ENCODE peak calls at places on chromosomes 7 and 10, in four cellular contexts. D is HCT116, I is neuronal stem cell, Z is mesenchymal stem cell. A is an unnamed sample.

GRCh38 chr7:65809259-65809981 is 63.5 kb upstream of the VKORC1L1 start:
- DNase-seq in D (no peak), I (no peak), Z (no peak), A (no peak)

GRCh38 chr10:50653142-50653541 is 29.4 kb upstream of the SGMS1 start:
- DNase-seq in D (peak), I (no peak), Z (peak), A (no peak)

GRCh38 chr10:126199221-126199998 is 188.9 kb downstream of the ADAM12 start:
- DNase-seq in D (peak), I (no peak), Z (peak), A (peak)

GRCh38 chr7:29457565-29457971 is 106.1 kb upstream of the PRR15 start:
- DNase-seq in D (no peak), I (no peak), Z (peak), A (no peak)

GRCh38 chr10:116849271-116850057 is at the start of gene ENO4:
- DNase-seq in D (peak), I (peak), Z (peak), A (peak)

GRCh38 chr7:56063500-56063881 is 595 bp upstream of the SUMF2 start:
- DNase-seq in D (no peak), I (no peak), Z (no peak), A (no peak)

GRCh38 chr7:134048166-134048565 is 79.0 kb upstream of the LRGUK start:
- DNase-seq in D (no peak), I (no peak), Z (no peak), A (no peak)

GRCh38 chr10:77909755-77910375 is 16.7 kb downstream of the DLG5 start:
- DNase-seq in D (no peak), I (no peak), Z (peak), A (peak)

GRCh38 chr7:155071121-155071651 is 1.1 kb downstream of the HTR5A start:
- DNase-seq in D (no peak), I (no peak), Z (no peak), A (no peak)

GRCh38 chr10:48634198-48634983 is 29.5 kb upstream of the ARHGAP22 start:
- DNase-seq in D (no peak), I (no peak), Z (peak), A (no peak)

GRCh38 chr10:75407296-75407715 is 5.7 kb upstream of the ZNF503 start:
- DNase-seq in D (no peak), I (peak), Z (no peak), A (no peak)

GRCh38 chr7:66099232-66099550 is 15.5 kb upstream of the CRCP start:
- DNase-seq in D (no peak), I (no peak), Z (no peak), A (no peak)

GRCh38 chr7:100585511-100586265 is at the start of gene LRCH4:
- DNase-seq in D (no peak), I (no peak), Z (no peak), A (peak)

GRCh38 chr7:151075978-151076426 is 4.6 kb downstream of the FASTK start:
- DNase-seq in D (no peak), I (no peak), Z (no peak), A (no peak)

GRCh38 chr7:122307228-122307619 is 2.7 kb upstream of the FEZF1 start:
- DNase-seq in D (no peak), I (no peak), Z (no peak), A (no peak)

GRCh38 chr7:122306320-122307227 is 2.0 kb upstream of the FEZF1 start:
- DNase-seq in D (no peak), I (peak), Z (no peak), A (no peak)

GRCh38 chr7:122304996-122305421 is 459 bp upstream of the FEZF1 start:
- DNase-seq in D (no peak), I (no peak), Z (peak), A (no peak)

GRCh38 chr7:122304604-122304975 is at the start of gene FEZF1:
- DNase-seq in D (peak), I (peak), Z (no peak), A (peak)

GRCh38 chr7:122305475-122306319 is 1.1 kb upstream of the FEZF1 start:
- DNase-seq in D (peak), I (no peak), Z (no peak), A (no peak)
- H2AFZ ChIP-seq in D (peak), I (peak), Z (no peak), A (peak)

GRCh38 chr10:88557246-88557645 is 25.9 kb downstream of the RNLS start:
- DNase-seq in D (no peak), I (no peak), Z (no peak), A (no peak)
- H3K27ac ChIP-seq in D (no peak), I (no peak), Z (no peak), A (no peak)

GRCh38 chr10:5285186-5285585 is 79.6 kb upstream of the UCN3 start:
- DNase-seq in D (no peak), I (no peak), Z (peak), A (no peak)
- H2AFZ ChIP-seq in D (no peak), I (no peak), Z (no peak), A (no peak)

GRCh38 chr7:111918461-111918860 is 287.7 kb downstream of the DOCK4 start:
- DNase-seq in D (no peak), I (no peak), Z (no peak), A (no peak)
- H3K27ac ChIP-seq in D (no peak), I (no peak), Z (no peak), A (no peak)

DNA sequence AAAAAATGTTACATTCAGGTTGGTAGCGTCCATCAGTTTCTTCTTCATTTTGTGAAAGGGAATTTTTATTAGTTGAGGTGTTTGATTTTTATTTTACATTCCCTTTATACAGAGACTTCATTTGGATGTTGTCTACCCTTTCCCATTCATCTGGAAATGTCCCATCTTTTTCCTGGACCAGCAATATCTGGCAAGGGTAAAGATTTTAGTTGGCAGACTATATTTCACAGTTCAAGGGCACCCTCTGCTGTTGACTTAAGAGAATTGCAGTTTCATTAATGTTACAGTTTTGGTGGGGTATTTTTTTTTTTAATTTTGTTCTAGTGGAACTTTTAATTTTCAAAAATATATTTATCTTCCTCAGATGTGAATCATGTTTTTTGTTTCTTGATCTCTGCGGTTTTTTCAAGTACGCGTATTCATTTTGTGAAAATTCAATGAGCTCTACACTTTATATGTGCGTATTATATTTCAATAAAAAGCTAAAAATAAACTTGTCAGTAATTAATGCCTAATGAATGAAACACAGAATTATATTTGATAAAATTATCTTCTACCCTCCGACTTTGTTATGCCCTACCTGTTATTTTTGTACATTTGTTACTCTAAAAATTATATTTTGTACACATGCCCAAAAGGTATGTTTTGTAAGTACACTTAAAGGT is 97.9 kb upstream of the KLF14 start:
- DNase-seq in D (peak), I (peak), Z (peak), A (no peak)
- H2AFZ ChIP-seq in D (peak), I (no peak), Z (no peak), A (no peak)

GRCh38 chr7:119197872-119198527 is 973.5 kb downstream of the ANKRD7 start:
- DNase-seq in D (peak), I (peak), Z (peak), A (peak)

GRCh38 chr7:119196183-119196582 is 971.7 kb downstream of the ANKRD7 start:
- DNase-seq in D (no peak), I (no peak), Z (peak), A (no peak)

DNA sequence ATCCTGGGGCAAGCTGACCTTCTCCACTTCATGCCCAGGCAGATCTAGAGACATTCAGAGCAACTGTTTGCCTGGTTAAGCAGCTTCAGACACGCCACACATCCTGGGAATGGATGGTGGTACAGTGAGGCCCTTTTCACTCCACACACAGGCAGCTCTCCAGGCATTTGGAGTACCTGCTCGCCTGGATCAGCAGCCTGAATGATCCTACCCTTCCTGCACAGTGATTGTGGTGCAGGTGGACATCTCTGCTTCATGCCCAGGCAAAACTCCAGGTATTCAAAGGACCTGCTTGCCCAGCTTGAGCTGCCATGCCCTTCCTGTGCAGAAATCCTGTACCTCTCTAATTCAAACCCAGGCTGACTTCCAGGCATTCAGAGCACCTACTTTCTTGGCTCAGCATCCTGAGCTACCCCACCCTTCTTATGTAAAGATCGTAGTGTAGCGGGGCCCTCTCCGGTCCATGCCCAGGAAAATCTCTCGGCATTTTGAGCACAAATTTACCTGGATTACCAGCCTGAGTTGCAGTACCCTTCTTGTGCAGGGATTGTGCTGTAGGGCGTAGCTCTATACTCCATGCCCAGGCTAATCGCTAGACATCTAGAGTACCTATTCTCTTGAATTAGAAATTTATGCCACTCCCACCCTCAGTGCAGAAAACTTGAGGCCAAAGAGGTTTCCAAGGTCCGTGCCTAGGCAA is 972.8 kb downstream of the ANKRD7 start:
- DNase-seq in D (no peak), I (no peak), Z (no peak), A (no peak)
- H3K27ac ChIP-seq in D (no peak), I (no peak), Z (no peak), A (no peak)

GRCh38 chr10:31083765-31084184 is 52.1 kb upstream of the ZNF438 start:
- DNase-seq in D (peak), I (no peak), Z (peak), A (no peak)
- H2AFZ ChIP-seq in D (peak), I (peak), Z (no peak), A (no peak)

DNA sequence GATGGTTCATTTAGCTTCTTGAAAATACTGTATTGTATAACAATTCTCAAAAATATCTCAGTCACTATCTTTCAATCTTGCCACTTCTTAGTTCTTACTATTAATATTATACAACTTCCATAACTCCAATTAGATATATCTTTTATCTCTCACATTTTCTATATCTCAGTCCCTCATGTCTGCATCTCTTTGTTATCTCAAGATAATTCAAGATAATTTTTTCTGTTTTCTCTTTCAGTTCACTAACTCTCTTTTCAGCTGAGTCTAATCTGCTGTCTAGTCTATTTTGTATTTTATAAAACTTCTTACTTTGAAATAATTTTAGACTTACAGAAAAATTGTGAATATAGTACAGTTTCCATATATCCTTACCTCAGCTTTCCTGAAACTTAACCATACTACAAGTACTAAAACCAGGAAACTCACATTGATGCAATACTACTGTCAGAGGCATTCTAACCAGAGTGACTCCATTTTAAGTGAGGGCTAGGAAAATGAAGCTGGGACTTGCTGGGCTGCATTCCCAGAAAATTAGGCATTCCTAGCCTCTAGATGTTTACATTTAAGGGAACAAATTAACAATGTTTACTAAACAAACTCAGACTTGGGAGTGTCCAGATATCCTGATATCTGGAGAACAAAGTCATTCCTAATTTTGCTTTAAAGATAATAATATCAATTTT is 38.4 kb downstream of the DNAJC1 start:
- DNase-seq in D (no peak), I (no peak), Z (peak), A (no peak)
- H3K27ac ChIP-seq in D (no peak), I (no peak), Z (no peak), A (no peak)

GRCh38 chr10:24209421-24209770 is 458 bp downstream of the KIAA1217 start:
- DNase-seq in D (no peak), I (no peak), Z (peak), A (no peak)
- H2AFZ ChIP-seq in D (no peak), I (peak), Z (no peak), A (no peak)

GRCh38 chr7:2628137-2628482 is 3.7 kb upstream of the TTYH3 start:
- DNase-seq in D (no peak), I (no peak), Z (no peak), A (no peak)

GRCh38 chr7:2629740-2630681 is 1.8 kb upstream of the TTYH3 start:
- DNase-seq in D (no peak), I (no peak), Z (peak), A (peak)

GRCh38 chr7:2626498-2627117 is 5.2 kb upstream of the TTYH3 start:
- DNase-seq in D (no peak), I (no peak), Z (no peak), A (no peak)

GRCh38 chr7:2628891-2629290 is 2.9 kb upstream of the TTYH3 start:
- DNase-seq in D (no peak), I (no peak), Z (no peak), A (no peak)

DNA sequence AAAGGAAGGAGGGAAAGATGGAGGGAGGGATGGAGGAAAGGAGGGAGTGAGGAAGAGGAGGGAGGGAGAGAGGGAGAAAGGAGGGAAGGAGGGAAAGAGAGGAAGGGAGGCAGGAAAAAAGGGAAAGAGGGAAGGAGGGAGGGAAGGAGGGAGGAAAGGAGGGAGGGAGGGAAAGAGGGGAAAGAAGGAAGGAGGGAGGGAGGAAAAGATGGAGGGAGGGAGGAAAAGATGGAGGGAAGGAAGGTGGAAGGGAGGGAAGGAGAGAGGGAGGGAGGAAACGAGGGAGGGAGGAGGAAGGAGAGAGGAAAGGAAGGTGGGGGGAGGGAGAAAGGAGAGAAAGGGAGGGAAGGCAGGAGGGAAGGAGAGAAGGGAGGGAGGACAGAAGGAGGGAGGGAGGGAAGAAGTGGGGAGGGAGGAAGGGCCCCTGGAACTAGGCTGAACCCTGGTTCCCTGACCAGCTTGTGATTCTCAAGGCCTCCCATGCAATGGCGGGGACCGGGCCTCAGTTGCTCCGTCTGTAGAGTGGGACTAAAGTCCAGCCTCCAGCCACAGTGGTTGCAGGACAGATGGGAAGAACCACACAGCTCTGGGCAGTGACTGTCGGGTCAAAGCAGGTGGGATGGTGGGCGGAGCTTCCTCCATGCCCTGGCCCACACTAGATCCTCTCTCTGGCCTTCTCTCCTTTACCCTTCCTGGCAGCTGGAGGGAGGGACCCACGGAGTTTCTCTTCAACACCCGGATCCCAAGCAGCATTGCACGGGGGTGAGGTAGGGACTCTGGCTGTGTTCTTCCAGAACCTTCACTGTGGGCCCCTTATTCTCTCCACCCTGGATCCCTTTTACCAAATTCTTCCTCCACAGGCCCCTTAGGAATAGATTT is 4.3 kb upstream of the TTYH3 start:
- DNase-seq in D (no peak), I (no peak), Z (no peak), A (no peak)
- H3K27ac ChIP-seq in D (no peak), I (no peak), Z (no peak), A (no peak)

A was measured in PC-9.